ENCODE peak calls at places on chromosomes 3 and 15, in eight cellular contexts. K, Y, H, B, X, C, M and I are unnamed samples.

GRCh38 chr3:186996356-186996755 is 66.0 kb downstream of the ST6GAL1 start:
- DNase-seq in C (no peak), X (no peak), H (no peak), K (no peak), B (no peak), M (no peak), Y (no peak), I (no peak)

GRCh38 chr15:25710184-25710583 is 152.9 kb downstream of the ATP10A start:
- DNase-seq in M (no peak), H (peak; percentile 81), Y (peak; percentile 35), B (no peak), X (peak; percentile 30), C (no peak), K (no peak), I (no peak)

GRCh38 chr3:111539351-111540331 is 2.4 kb upstream of the CD96 start:
- DNase-seq in X (peak; percentile 48), H (peak; percentile 80), B (peak; percentile 55), C (peak; percentile 52), Y (peak; percentile 71), K (no peak), M (peak; percentile 64), I (no peak)

GRCh38 chr3:55891106-55891505 is 404.0 kb upstream of the WNT5A start:
- DNase-seq in M (peak; percentile 53), X (no peak), H (no peak), C (no peak), Y (no peak), K (no peak), B (no peak), I (no peak)

GRCh38 chr15:35929740-35930444 is 383.9 kb upstream of the DPH6 start:
- DNase-seq in C (no peak), H (no peak), X (no peak), B (no peak), K (no peak), Y (no peak), M (no peak), I (no peak)

GRCh38 chr15:26051771-26052685 is 188.9 kb upstream of the ATP10A start:
- DNase-seq in M (no peak), C (no peak), B (no peak), K (no peak), X (no peak), H (no peak), Y (no peak), I (no peak)

GRCh38 chr15:59384507-59384906 is 11.8 kb upstream of the MYO1E start:
- DNase-seq in Y (no peak), X (no peak), M (no peak), C (no peak), H (no peak), B (no peak), K (no peak), I (no peak)

GRCh38 chr3:45537960-45538640 is 56.5 kb upstream of the LIMD1 start:
- DNase-seq in Y (no peak), K (peak; percentile 72), B (no peak), M (no peak), H (no peak), X (no peak), C (no peak), I (no peak)

GRCh38 chr3:113461488-113461887 is 20.2 kb upstream of the CFAP44 start:
- DNase-seq in B (no peak), C (no peak), K (no peak), M (no peak), X (no peak), Y (no peak), H (no peak), I (no peak)

GRCh38 chr3:187936676-187937075 is 191.4 kb upstream of the BCL6 start:
- DNase-seq in C (no peak), H (no peak), X (no peak), B (no peak), Y (no peak), K (no peak), M (no peak), I (no peak)

GRCh38 chr15:61080209-61081027 is 148.7 kb downstream of the RORA start:
- DNase-seq in Y (no peak), B (no peak), H (no peak), M (no peak), K (no peak), X (no peak), C (no peak), I (no peak)

GRCh38 chr3:15387171-15387581 is 40.2 kb downstream of the METTL6 start:
- DNase-seq in B (peak; percentile 60), C (no peak), M (no peak), Y (no peak), X (no peak), K (peak; percentile 40), H (no peak), I (no peak)

GRCh38 chr3:195897081-195897852 is 11.1 kb downstream of the TNK2 start:
- DNase-seq in H (no peak), M (peak; percentile 82), X (no peak), K (peak; percentile 55), B (peak; percentile 93), Y (no peak), C (no peak), I (no peak)

GRCh38 chr3:107734317-107734716 is 211.6 kb downstream of the BBX start:
- DNase-seq in C (no peak), Y (no peak), X (no peak), B (no peak), K (no peak), H (no peak), M (no peak), I (no peak)

GRCh38 chr15:62301993-62302665 is 137.0 kb upstream of the C2CD4B start:
- DNase-seq in X (no peak), Y (no peak), M (peak; percentile 17), K (no peak), H (no peak), C (no peak), B (no peak), I (no peak)

GRCh38 chr15:92411256-92411655 is 17.6 kb downstream of the ST8SIA2 start:
- DNase-seq in M (no peak), Y (no peak), H (no peak), K (no peak), B (no peak), C (no peak), X (no peak), I (no peak)

GRCh38 chr3:113557374-113557773 is 25.0 kb downstream of the SIDT1 start:
- DNase-seq in B (peak; percentile 67), M (peak; percentile 44), H (no peak), X (no peak), C (peak; percentile 16), K (peak; percentile 26), Y (no peak), I (no peak)

GRCh38 chr3:61954097-61954528 is 392.7 kb downstream of the PTPRG start:
- DNase-seq in H (no peak), C (no peak), X (no peak), M (peak; percentile 51), Y (no peak), B (no peak), K (no peak), I (no peak)

GRCh38 chr3:127712461-127712860 is 39.7 kb downstream of the ABTB1 start:
- DNase-seq in H (no peak), C (no peak), X (no peak), K (no peak), B (no peak), Y (no peak), M (no peak), I (no peak)

GRCh38 chr3:115633467-115633866 is 10.2 kb downstream of the GAP43 start:
- DNase-seq in K (no peak), X (no peak), H (no peak), Y (no peak), M (no peak), B (no peak), C (no peak), I (no peak)

GRCh38 chr15:94021621-94022320 is 209.6 kb upstream of the MCTP2 start:
- DNase-seq in B (no peak), C (no peak), H (no peak), Y (no peak), K (no peak), X (no peak), M (no peak), I (no peak)

GRCh38 chr15:63476229-63476632 is 28.2 kb upstream of the USP3 start:
- DNase-seq in M (peak; percentile 99), X (no peak), Y (no peak), H (no peak), B (peak; percentile 95), K (peak; percentile 63), C (peak; percentile 65), I (no peak)

GRCh38 chr3:131147534-131147933 is 120.9 kb downstream of the NEK11 start:
- DNase-seq in B (no peak), K (no peak), X (no peak), C (no peak), H (no peak), M (no peak), Y (no peak), I (no peak)

GRCh38 chr3:39226106-39226741 is 33.8 kb upstream of the XIRP1 start:
- DNase-seq in C (no peak), K (no peak), B (no peak), H (no peak), M (no peak), Y (no peak), X (no peak), I (no peak)
- H3K4me3 ChIP-seq in C (no peak overlapping the region), K (no peak overlapping the region), B (no peak overlapping the region), H (no peak overlapping the region), M (no peak overlapping the region), Y (no peak overlapping the region), X (no peak overlapping the region), I (no peak overlapping the region)

GRCh38 chr3:141846050-141846433 is 30.4 kb upstream of the ATP1B3 start:
- DNase-seq in K (peak; percentile 60), M (no peak), C (no peak), Y (no peak), H (no peak), B (no peak), X (no peak), I (no peak)

GRCh38 chr3:141854559-141854958 is 21.9 kb upstream of the ATP1B3 start:
- DNase-seq in C (no peak), K (no peak), M (no peak), H (no peak), Y (no peak), X (no peak), B (no peak), I (no peak)

GRCh38 chr3:141853146-141853690 is 23.2 kb upstream of the ATP1B3 start:
- DNase-seq in K (peak; percentile 34), H (no peak), M (no peak), B (no peak), Y (no peak), X (no peak), C (no peak), I (no peak)

GRCh38 chr3:141849056-141849814 is 27.2 kb upstream of the ATP1B3 start:
- DNase-seq in B (no peak), H (no peak), X (no peak), C (no peak), M (no peak), Y (no peak), K (no peak), I (no peak)

GRCh38 chr3:141851411-141851810 is 25.0 kb upstream of the ATP1B3 start:
- DNase-seq in Y (no peak), X (no peak), M (no peak), B (no peak), H (no peak), C (no peak), K (peak; percentile 87), I (no peak)
- H3K27me3 ChIP-seq in Y (no peaks in the 10 kb centered on the region), X (no peaks in the 10 kb centered on the region), M (no peaks in the 10 kb centered on the region), B (no peaks in the 10 kb centered on the region), H (no peaks in the 10 kb centered on the region), C (no peaks in the 10 kb centered on the region), K (no peaks in the 10 kb centered on the region), I (no peaks in the 10 kb centered on the region)

GRCh38 chr3:14319654-14320182 is 82.7 kb upstream of the SLC6A6 start:
- DNase-seq in X (peak; percentile 48), M (peak; percentile 87), H (peak; percentile 76), B (peak; percentile 75), Y (peak; percentile 67), K (peak; percentile 76), C (peak; percentile 77), I (no peak)
- H3K4me3 ChIP-seq in X (peak overlapping the region; percentile 36), M (no peak overlapping the region), H (peak overlapping the region; percentile 39), B (no peak overlapping the region), Y (no peak overlapping the region), K (no peak overlapping the region), C (peak overlapping the region; percentile 60), I (no peak overlapping the region)

GRCh38 chr15:96416934-96417759 is 86.6 kb downstream of the NR2F2 start:
- DNase-seq in K (peak; percentile 47), M (peak; percentile 28), Y (peak; percentile 60), B (no peak), X (no peak), H (peak; percentile 63), C (no peak), I (no peak)
- H3K27me3 ChIP-seq in K (peaks cover 8% of the 10 kb centered on the region), M (peaks cover 90% of the 10 kb centered on the region), Y (no peaks in the 10 kb centered on the region), B (peaks cover 57% of the 10 kb centered on the region), X (peaks cover 26% of the 10 kb centered on the region), H (peaks cover 100% of the 10 kb centered on the region), C (peaks cover 74% of the 10 kb centered on the region), I (peaks cover 17% of the 10 kb centered on the region)